ENCODE peak calls at places on chromosomes 6 and 20, in ten cellular contexts. C is AG10803, E is glutamatergic neuron, O is GM20000, F is Panc1, P is lower leg skin, R is A549, U is mesothelial cell of epicardium, V is neural crest cell, T is astrocyte of the cerebellum. K is an unnamed sample.
A peak's percentile ranks its signal among the peaks of the same experiment; 100 is the strongest.

GRCh38 chr20:38842558-38842981 is 37.1 kb downstream of the PPP1R16B start:
- DNase-seq in C (no peak), E (no peak), O (peak; percentile 89), F (no peak), P (no peak), R (no peak), U (no peak), V (no peak), T (no peak), K (no peak)

GRCh38 chr6:170081556-170081955 is 209.3 kb downstream of the DLL1 start:
- DNase-seq in C (no peak), E (no peak), O (no peak), F (no peak), P (no peak), R (no peak), U (peak; percentile 36), V (no peak), T (no peak), K (no peak)

GRCh38 chr6:35140991-35141720 is at the start of gene TCP11:
- DNase-seq in C (peak; percentile 15), E (peak; percentile 31), O (peak; percentile 43), F (no peak), P (no peak), R (no peak), U (no peak), V (no peak), T (no peak), K (no peak)

GRCh38 chr6:10381133-10381829 is 33.6 kb downstream of the TFAP2A start:
- DNase-seq in C (no peak), E (peak; percentile 40), O (no peak), F (no peak), P (no peak), R (peak; percentile 27), U (no peak), V (no peak), T (no peak), K (no peak)

GRCh38 chr6:82237013-82237412 is 10.5 kb downstream of the IBTK start:
- DNase-seq in C (peak; percentile 4), E (no peak), O (no peak), F (no peak), P (no peak), R (no peak), U (no peak), V (no peak), T (no peak), K (no peak)

GRCh38 chr6:153208706-153209105 is 77.6 kb upstream of the RGS17 start:
- DNase-seq in C (no peak), E (peak; percentile 78), O (no peak), F (no peak), P (no peak), R (no peak), U (no peak), V (no peak), T (no peak), K (no peak)

GRCh38 chr6:30691208-30691872 is 556 bp upstream of the NRM start:
- DNase-seq in C (no peak), E (no peak), O (no peak), F (no peak), P (no peak), R (no peak), U (no peak), V (no peak), T (no peak), K (no peak)

GRCh38 chr20:13995086-13995665 is at the start of gene MACROD2:
- DNase-seq in C (peak; percentile 92), E (peak; percentile 99), O (no peak), F (peak; percentile 7), P (peak; percentile 81), R (peak; percentile 97), U (peak; percentile 95), V (peak; percentile 92), T (peak; percentile 78), K (peak; percentile 95)

GRCh38 chr6:158053377-158054313 is 72.0 kb downstream of the SYNJ2 start:
- DNase-seq in C (no peak), E (no peak), O (no peak), F (no peak), P (no peak), R (no peak), U (no peak), V (no peak), T (no peak), K (no peak)

GRCh38 chr6:28393912-28394662 is 5.5 kb downstream of the ZSCAN12 start:
- DNase-seq in C (peak; percentile 13), E (no peak), O (no peak), F (no peak), P (no peak), R (no peak), U (no peak), V (no peak), T (no peak), K (no peak)
- TF ChIP-seq CTCF in C (peak; percentile 36), E (peak; percentile 24), O (no peak), F (peak; percentile 41), P (no peak), R (no peak), U (no peak), V (peak; percentile 52), T (peak; percentile 44), K (peak; percentile 44)

GRCh38 chr6:76972463-76972862 is 490.8 kb downstream of the HTR1B start:
- DNase-seq in C (no peak), E (no peak), O (no peak), F (no peak), P (no peak), R (no peak), U (no peak), V (no peak), T (no peak), K (no peak)
- TF ChIP-seq CTCF in C (no peak), E (no peak), O (no peak), F (no peak), P (no peak), R (no peak), U (no peak), V (no peak), T (no peak), K (no peak)

DNA sequence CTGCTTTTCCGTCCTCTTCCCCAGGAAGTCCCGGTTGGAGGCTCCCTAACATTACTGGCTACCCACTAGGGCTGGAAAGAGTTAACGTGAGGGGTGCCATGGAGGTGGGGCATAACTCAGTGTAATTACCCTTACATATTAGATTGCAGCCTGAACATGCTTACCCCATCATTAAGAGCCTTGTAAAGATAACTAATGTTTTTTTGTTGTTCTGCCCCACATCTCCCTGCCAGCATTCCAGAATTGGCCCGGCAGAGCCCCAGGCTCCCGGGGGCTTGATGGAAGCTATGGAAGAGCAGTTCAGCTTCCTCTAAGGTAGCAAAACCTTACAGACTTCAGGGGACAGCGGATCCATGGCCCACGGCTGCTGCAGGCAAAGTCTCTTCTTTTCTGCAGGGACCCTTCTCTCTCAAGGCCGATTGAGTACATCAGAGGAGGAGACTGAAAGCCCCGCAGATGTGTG is 166.1 kb upstream of the FOXQ1 start:
- DNase-seq in C (no peak), E (no peak), O (no peak), F (no peak), P (no peak), R (no peak), U (no peak), V (no peak), T (no peak), K (peak; percentile 78)
- TF ChIP-seq CTCF in C (no peak), E (no peak), O (no peak), F (no peak), P (no peak), R (no peak), U (no peak), V (no peak), T (no peak), K (no peak)

GRCh38 chr6:64280569-64280968 is 645.0 kb downstream of the PHF3 start:
- DNase-seq in C (peak; percentile 10), E (peak; percentile 30), O (peak; percentile 10), F (peak; percentile 18), P (no peak), R (peak; percentile 6), U (no peak), V (peak; percentile 11), T (peak; percentile 59), K (no peak)
- TF ChIP-seq CTCF in C (peak; percentile 48), E (peak; percentile 22), O (peak; percentile 30), F (peak; percentile 39), P (no peak), R (peak; percentile 31), U (peak; percentile 33), V (peak; percentile 74), T (peak; percentile 63), K (peak; percentile 53)

GRCh38 chr6:54737247-54737646 is 109.3 kb upstream of the FAM83B start:
- DNase-seq in C (no peak), E (peak; percentile 52), O (peak; percentile 9), F (no peak), P (no peak), R (peak; percentile 29), U (no peak), V (no peak), T (no peak), K (no peak)
- TF ChIP-seq CTCF in C (peak; percentile 22), E (peak; percentile 37), O (peak; percentile 22), F (peak; percentile 46), P (no peak), R (no peak), U (no peak), V (peak; percentile 43), T (no peak), K (no peak)

K was measured in osteocyte.